ENCODE peak calls at places on chromosomes 16 and 17, in ten cellular contexts. I is posterior cingulate gyrus; Y is NCI-H345; A is AG08396; J is non-pigmented ciliary epithelial cell; C is glutamatergic neuron; B is trophoblast cell; X is iPS-NIHi11; U is CD4-positive, alpha-beta T cell; M is breast epithelium. G is an unnamed sample.

GRCh38 chr17:32688221-32688620 is 188.7 kb downstream of the MYO1D start:
- DNase-seq in J (no peak), I (no peak), U (no peak), X (no peak), B (no peak), A (no peak), M (no peak), Y (no peak), C (no peak), G (no peak)

GRCh38 chr16:69482410-69482951 is 58.1 kb downstream of the CYB5B start:
- DNase-seq in J (no peak), U (no peak), M (peak; percentile 64), Y (peak; percentile 89), C (peak; percentile 76), B (no peak), A (peak; percentile 26), X (no peak), I (no peak), G (no peak)

GRCh38 chr17:63426041-63426916 is 19.8 kb downstream of the CYB561 start:
- DNase-seq in C (no peak), X (no peak), A (no peak), Y (no peak), B (no peak), J (no peak), U (no peak), M (no peak), I (no peak), G (no peak)

GRCh38 chr17:44601574-44602372 is 44.5 kb downstream of the FZD2 start:
- DNase-seq in C (no peak), J (no peak), U (no peak), M (no peak), B (no peak), A (no peak), Y (no peak), I (no peak), X (no peak), G (no peak)

GRCh38 chr17:35981246-35981645 is at the start of gene CCL16:
- DNase-seq in A (no peak), C (no peak), X (no peak), B (no peak), J (no peak), Y (no peak), I (no peak), U (no peak), M (no peak), G (no peak)

GRCh38 chr16:50591800-50592771 is 43.9 kb downstream of the NKD1 start:
- DNase-seq in B (no peak), X (no peak), M (peak; percentile 71), U (no peak), Y (peak; percentile 51), C (no peak), J (no peak), A (no peak), I (peak; percentile 80), G (peak; percentile 75)

GRCh38 chr17:61456688-61457225 is 4.5 kb downstream of the TBX4 start:
- DNase-seq in M (no peak), X (no peak), J (no peak), Y (no peak), U (no peak), A (no peak), B (no peak), C (no peak), I (no peak), G (no peak)

GRCh38 chr16:31458835-31459721 is at the start of gene ARMC5:
- DNase-seq in A (peak; percentile 93), I (peak; percentile 97), Y (peak; percentile 100), B (peak; percentile 99), X (peak; percentile 88), U (peak; percentile 91), J (peak; percentile 94), C (peak; percentile 96), M (peak; percentile 97), G (peak; percentile 89)

GRCh38 chr16:56985288-56985961 is 3.9 kb upstream of the NLRC5 start:
- DNase-seq in C (peak; percentile 44), X (no peak), A (peak; percentile 87), U (no peak), M (no peak), I (no peak), Y (no peak), J (peak; percentile 60), B (peak; percentile 52), G (no peak)

GRCh38 chr17:42323268-42323773 is 35.0 kb downstream of the STAT5A start:
- DNase-seq in A (no peak), C (no peak), B (no peak), X (no peak), Y (no peak), J (no peak), I (no peak), M (no peak), U (no peak), G (no peak)

G was measured in SK-N-SH.